ENCODE peak calls at places on chromosome 9, in eight cellular contexts. R is activated effector memory CD4-positive, alpha-beta T cell treated with anti-CD3 and anti-CD28 coated beads, Interleukin-2, amount 50 U/mL, for 16 hours; U is T-helper 17 cell; T is endothelial cell of umbilical vein; Q is pancreas; K is NCI-H1930; N is activated CD8-positive, alpha-beta memory T cell treated with anti-CD3 and anti-CD28 coated beads for 24 hours; D is stimulated activated CD4-positive, alpha-beta T cell treated with anti-CD3 and anti-CD28 coated beads, Interleukin-4, amount 100 ng/mL, for 4 hours. M is an unnamed sample.

GRCh38 chr9:133874061-133874638 is 118.0 kb downstream of the VAV2 start:
- DNase-seq in U (no peak), N (no peak), R (no peak), Q (no peak), D (no peak), T (no peak), K (no peak), M (no peak)

GRCh38 chr9:116951588-116952433 is 264.7 kb downstream of the TRIM32 start:
- DNase-seq in T (no peak), N (no peak), R (no peak), Q (no peak), U (no peak), D (no peak), K (no peak), M (no peak)

GRCh38 chr9:4927043-4927471 is 58.0 kb upstream of the JAK2 start:
- DNase-seq in T (no peak), U (no peak), K (no peak), D (no peak), R (no peak), N (no peak), Q (no peak), M (no peak)

GRCh38 chr9:117715411-117715989 is 11.3 kb downstream of the TLR4 start:
- DNase-seq in U (no peak), K (no peak), D (no peak), N (no peak), Q (no peak), T (peak), R (no peak), M (no peak)

GRCh38 chr9:131302244-131303075 is 12.9 kb downstream of the PLPP7 start:
- DNase-seq in U (no peak), K (no peak), T (no peak), R (no peak), Q (peak), N (no peak), D (no peak), M (no peak)

GRCh38 chr9:4902135-4902475 is 83.0 kb upstream of the JAK2 start:
- DNase-seq in U (no peak), N (no peak), K (no peak), Q (no peak), D (no peak), T (no peak), R (no peak), M (no peak)

GRCh38 chr9:13705913-13706312 is 426.4 kb upstream of the MPDZ start:
- DNase-seq in D (no peak), N (no peak), Q (no peak), U (no peak), R (no peak), K (no peak), T (peak), M (no peak)

GRCh38 chr9:27124151-27124550 is 15.1 kb downstream of the TEK start:
- DNase-seq in D (no peak), K (no peak), Q (no peak), U (no peak), T (no peak), N (no peak), R (no peak), M (no peak)

GRCh38 chr9:101592788-101593187 is 2.0 kb downstream of the PPP3R2 start:
- DNase-seq in R (no peak), U (no peak), Q (no peak), D (no peak), K (no peak), T (no peak), N (no peak), M (no peak)

GRCh38 chr9:94139672-94140417 is 55.6 kb downstream of the PTPDC1 start:
- DNase-seq in U (no peak), K (no peak), Q (no peak), T (peak), R (no peak), D (no peak), N (peak), M (no peak)

GRCh38 chr9:100322954-100323536 is 29.7 kb downstream of the TEX10 start:
- DNase-seq in U (no peak), R (peak), Q (no peak), K (no peak), T (peak), N (no peak), D (no peak), M (peak)

GRCh38 chr9:110156902-110157301 is 51.1 kb downstream of the C9orf152 start:
- DNase-seq in K (no peak), D (no peak), T (no peak), N (no peak), U (no peak), Q (no peak), R (no peak), M (no peak)

GRCh38 chr9:75152416-75152815 is 64.1 kb downstream of the OSTF1 start:
- DNase-seq in D (no peak), K (no peak), N (peak), U (no peak), R (peak), Q (no peak), T (no peak), M (no peak)

GRCh38 chr9:36802171-36802920 is 229.7 kb downstream of the MELK start:
- DNase-seq in T (no peak), Q (no peak), R (peak), K (no peak), N (no peak), U (no peak), D (no peak), M (no peak)

GRCh38 chr9:135320943-135321342 is 158.6 kb upstream of the PPP1R26 start:
- DNase-seq in D (no peak), Q (no peak), N (no peak), U (no peak), T (no peak), K (no peak), R (peak), M (no peak)

M was measured in memory B cell.